ENCODE peak calls at places on chromosome 1, in nine cellular contexts. T, S, J, N, E, Q, L, R and H are unnamed samples.

GRCh38 chr1:942411-942821 is 16.6 kb downstream of the NOC2L start:
- DNase-seq in N (no peak), J (no peak), T (no peak), S (no peak), E (peak), R (no peak), L (no peak), Q (no peak), H (no peak)

GRCh38 chr1:32755098-32755809 is 52.7 kb upstream of the SYNC start:
- DNase-seq in L (no peak), Q (peak), T (no peak), N (no peak), J (no peak), S (no peak), R (no peak), E (no peak), H (no peak)

GRCh38 chr1:92711473-92712165 is 73.3 kb downstream of the EVI5 start:
- DNase-seq in J (no peak), Q (no peak), S (no peak), R (no peak), N (no peak), E (no peak), T (peak), L (no peak), H (no peak)

GRCh38 chr1:147719029-147719703 is 41.2 kb downstream of the GJA5 start:
- DNase-seq in Q (no peak), S (no peak), R (peak), T (peak), J (no peak), L (no peak), N (no peak), E (no peak), H (no peak)

GRCh38 chr1:20475002-20475401 is 11.0 kb downstream of the CAMK2N1 start:
- DNase-seq in R (peak), T (no peak), N (no peak), J (no peak), E (no peak), S (no peak), Q (no peak), L (no peak), H (no peak)

GRCh38 chr1:179080866-179081695 is 789 bp upstream of the TOR3A start:
- DNase-seq in Q (no peak), S (no peak), R (no peak), L (no peak), N (no peak), J (no peak), T (no peak), E (no peak), H (no peak)

GRCh38 chr1:82806133-82806532 is 1005.4 kb downstream of the ADGRL2 start:
- DNase-seq in Q (no peak), L (no peak), T (no peak), E (no peak), J (no peak), R (no peak), N (no peak), S (no peak), H (no peak)

GRCh38 chr1:1004780-1005697 is 5.1 kb upstream of the HES4 start:
- DNase-seq in S (no peak), T (no peak), E (peak), L (no peak), J (no peak), R (peak), Q (no peak), N (peak), H (no peak)

GRCh38 chr1:66704177-66704880 is 47.9 kb upstream of the DYNLT5 start:
- DNase-seq in J (no peak), Q (no peak), E (no peak), R (no peak), N (no peak), L (no peak), S (no peak), T (no peak), H (no peak)

GRCh38 chr1:206131037-206131436 is 13.8 kb upstream of the AVPR1B start:
- DNase-seq in E (no peak), S (no peak), J (no peak), Q (no peak), R (no peak), T (no peak), L (no peak), N (no peak), H (no peak)

GRCh38 chr1:58803858-58804257 is 20.0 kb upstream of the JUN start:
- DNase-seq in N (no peak), R (no peak), E (no peak), S (no peak), Q (no peak), J (no peak), T (no peak), L (no peak), H (no peak)

GRCh38 chr1:118253310-118253903 is 68.4 kb upstream of the SPAG17 start:
- DNase-seq in J (no peak), S (no peak), E (no peak), T (no peak), L (no peak), N (no peak), Q (no peak), R (no peak), H (no peak)

GRCh38 chr1:25356848-25357247 is 18.7 kb downstream of the TMEM50A start:
- DNase-seq in R (no peak), L (no peak), T (no peak), Q (no peak), N (no peak), J (no peak), E (no peak), S (no peak), H (no peak)

GRCh38 chr1:12087797-12088314 is 24.8 kb downstream of the TNFRSF8 start:
- DNase-seq in E (no peak), J (no peak), R (no peak), Q (no peak), N (no peak), L (no peak), S (no peak), T (no peak), H (no peak)

GRCh38 chr1:9376886-9377333 is 84.2 kb downstream of the SPSB1 start:
- DNase-seq in J (peak), L (no peak), S (peak), R (peak), E (no peak), Q (peak), T (no peak), N (peak), H (peak)

GRCh38 chr1:159598196-159598595 is 10.6 kb downstream of the APCS start:
- DNase-seq in S (no peak), T (peak), E (no peak), N (no peak), J (no peak), R (no peak), L (peak), Q (no peak), H (no peak)

GRCh38 chr1:201095581-201096531 is 16.4 kb downstream of the CACNA1S start:
- DNase-seq in E (no peak), L (no peak), J (no peak), T (no peak), R (no peak), Q (no peak), N (no peak), S (no peak), H (no peak)

GRCh38 chr1:29128739-29129138 is 5.0 kb upstream of the TMEM200B start:
- DNase-seq in N (no peak), J (no peak), S (no peak), R (no peak), E (no peak), L (no peak), Q (no peak), T (no peak), H (no peak)

GRCh38 chr1:91693542-91693941 is 192.4 kb downstream of the TGFBR3 start:
- DNase-seq in Q (peak), E (no peak), J (no peak), T (no peak), L (no peak), S (no peak), N (peak), R (no peak), H (no peak)

DNA sequence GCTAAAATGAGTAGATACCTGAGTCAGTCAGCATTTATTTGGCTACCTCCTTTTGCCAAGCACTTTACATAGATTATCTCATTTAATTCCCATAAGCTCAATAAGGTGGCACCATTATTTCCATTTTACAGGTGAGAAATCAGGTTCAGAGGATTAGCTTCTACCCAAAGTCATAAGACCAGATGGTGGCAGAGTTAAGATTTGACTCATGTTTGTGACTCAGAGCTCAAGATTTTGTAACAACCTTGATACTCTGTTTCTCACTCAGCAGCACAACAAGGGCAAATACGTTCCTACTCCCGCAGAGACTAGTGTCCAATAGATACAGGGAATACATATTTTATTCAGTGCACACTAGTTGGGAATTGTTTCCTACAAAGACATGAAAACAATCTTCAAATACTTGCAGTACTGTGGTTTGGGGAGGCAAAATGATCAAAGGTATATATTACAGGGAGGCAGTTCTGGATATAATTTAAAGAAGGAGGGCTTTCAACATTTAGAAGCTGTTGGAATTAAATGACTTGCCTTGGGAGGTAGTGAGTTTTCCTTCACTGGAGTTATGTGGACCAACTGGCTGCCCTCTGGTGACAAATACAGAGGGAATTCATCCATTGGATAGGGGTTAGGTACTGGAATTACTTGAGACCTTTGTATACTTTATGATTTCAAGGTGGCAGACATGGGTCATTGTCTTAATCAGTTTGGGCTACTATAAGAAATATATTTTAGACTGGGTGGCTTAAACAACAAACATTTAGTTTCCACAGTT is 3.6 kb downstream of the LEPR start:
- DNase-seq in T (no peak), L (peak), E (peak), J (no peak), R (no peak), S (no peak), Q (no peak), N (no peak), H (no peak)
- H3K27ac ChIP-seq in T (no peak), L (peak), E (peak), J (no peak), R (no peak), S (no peak), Q (no peak), N (no peak), H (peak)

GRCh38 chr1:44631647-44632510 is 42.4 kb downstream of the TMEM53 start:
- DNase-seq in L (peak), Q (peak), N (peak), R (peak), E (peak), T (peak), S (peak), J (peak), H (peak)
- TF ChIP-seq POLR2A in L (peak), Q (peak), N (peak), R (peak), E (peak), T (peak), S (peak), J (peak), H (peak)

DNA sequence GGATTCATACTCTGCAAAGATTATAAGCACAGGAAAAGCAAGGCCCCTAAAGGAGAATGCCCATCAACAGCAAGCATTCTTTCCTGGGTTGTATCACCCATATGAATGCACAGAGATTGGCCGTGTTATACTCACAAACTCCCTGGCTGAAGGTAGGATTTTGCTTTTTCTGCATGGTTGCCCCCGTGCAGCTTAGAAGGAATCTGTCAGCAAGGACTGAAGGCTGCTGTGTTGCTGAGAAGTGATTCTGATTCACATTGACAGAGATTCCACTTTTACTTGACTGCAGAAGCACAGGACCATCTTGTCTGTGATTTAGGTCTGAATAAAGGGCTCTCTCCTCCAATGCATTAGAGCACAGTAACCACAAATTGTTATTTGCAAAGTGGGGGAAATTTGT is 283.0 kb downstream of the LRRIQ3 start:
- DNase-seq in Q (no peak), T (no peak), R (no peak), N (no peak), L (no peak), J (no peak), E (no peak), S (no peak), H (no peak)
- TF ChIP-seq EP300 in Q (no peak), T (no peak), R (no peak), N (no peak), L (no peak), J (no peak), E (no peak), S (no peak), H (no peak)

GRCh38 chr1:54487571-54488050 is 60.4 kb upstream of the ACOT11 start:
- DNase-seq in T (no peak), L (no peak), S (no peak), Q (no peak), J (peak), E (no peak), N (no peak), R (no peak), H (no peak)

GRCh38 chr1:54490361-54491248 is 57.4 kb upstream of the ACOT11 start:
- DNase-seq in E (peak), R (peak), T (no peak), J (no peak), Q (no peak), S (no peak), L (no peak), N (no peak), H (no peak)

GRCh38 chr1:54489627-54490240 is 58.3 kb upstream of the ACOT11 start:
- DNase-seq in L (no peak), N (no peak), E (no peak), S (no peak), J (no peak), T (no peak), Q (no peak), R (no peak), H (no peak)

GRCh38 chr1:54488065-54488750 is 59.8 kb upstream of the ACOT11 start:
- DNase-seq in T (peak), Q (peak), S (peak), E (peak), R (peak), L (peak), N (peak), J (peak), H (peak)

DNA sequence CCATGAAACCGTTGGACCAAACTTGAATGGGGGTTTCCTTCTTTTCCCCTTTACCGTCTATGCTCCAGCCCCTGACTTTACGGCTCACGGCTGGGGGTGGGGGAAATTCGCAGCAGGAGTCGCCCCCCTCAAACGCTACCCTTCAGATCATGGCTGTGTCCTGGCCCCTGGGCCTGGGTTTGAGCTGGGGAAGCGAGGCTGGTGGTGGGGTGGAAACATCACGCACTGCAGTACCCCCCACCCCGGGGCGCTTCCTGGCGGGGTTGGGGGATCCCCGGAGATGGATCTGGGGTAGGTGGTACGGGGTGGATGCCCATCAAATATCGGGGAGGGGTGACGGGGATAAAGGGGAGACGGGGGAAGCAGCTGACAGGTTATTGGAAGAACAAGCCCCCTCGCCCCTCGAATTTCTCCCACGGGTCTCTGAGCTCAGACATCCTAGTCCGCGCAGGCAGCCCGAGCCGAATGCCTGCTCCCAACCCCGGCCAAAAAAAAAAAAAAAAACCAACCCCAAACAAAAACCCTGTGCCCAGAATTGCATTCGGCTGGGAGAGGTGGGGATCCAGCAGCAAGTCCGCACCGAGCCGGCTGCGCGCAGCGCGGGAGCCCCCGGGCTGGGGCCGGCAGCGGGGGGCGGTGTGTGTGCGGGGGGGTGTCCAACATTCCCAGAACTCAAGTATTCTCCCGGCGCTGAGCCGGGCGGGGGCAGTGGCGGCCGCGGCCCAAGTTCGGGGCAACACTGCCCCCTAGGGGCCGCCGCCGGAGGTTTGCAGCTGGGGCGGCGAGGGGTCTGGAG is 59.0 kb upstream of the ACOT11 start:
- DNase-seq in Q (peak), R (peak), E (peak), T (peak), N (peak), J (peak), L (peak), S (peak), H (peak)
- H3K27ac ChIP-seq in Q (peak), R (peak), E (peak), T (peak), N (peak), J (peak), L (peak), S (peak), H (peak)